ENCODE peak calls at places on chromosomes 16 and 17, in ten cellular contexts. E is cardiac muscle cell; H is neural progenitor cell; W is tibial nerve; B is CD4-positive, alpha-beta T cell; A is CD4-positive, CD25-positive, alpha-beta regulatory T cell; D is heart right ventricle; Q is RWPE1; Z is tibial artery; V is AG04450. K is an unnamed sample.

GRCh38 chr17:61495161-61495857 is 43.1 kb downstream of the TBX4 start:
- DNase-seq in Z (no peak), W (no peak), V (no peak), A (no peak), D (no peak), E (peak; percentile 40), Q (peak; percentile 57), B (no peak), H (no peak), K (no peak)

GRCh38 chr16:64809876-64810629 is 311.8 kb downstream of the CDH11 start:
- DNase-seq in B (no peak), A (no peak), D (no peak), Z (no peak), Q (no peak), H (no peak), V (no peak), E (no peak), W (no peak), K (no peak)

GRCh38 chr17:79065105-79065670 is 9.4 kb upstream of the ENGASE start:
- DNase-seq in Q (no peak), V (no peak), D (no peak), H (peak; percentile 64), A (peak; percentile 42), Z (no peak), W (no peak), B (peak; percentile 49), E (peak; percentile 54), K (no peak)

GRCh38 chr16:4489030-4489429 is 12.8 kb downstream of the HMOX2 start:
- DNase-seq in W (no peak), V (peak; percentile 50), A (no peak), H (no peak), B (no peak), Q (peak; percentile 57), E (peak; percentile 85), D (no peak), Z (no peak), K (no peak)

GRCh38 chr16:21190599-21190998 is 20.8 kb downstream of the ZP2 start:
- DNase-seq in A (no peak), E (no peak), B (no peak), Z (no peak), Q (no peak), W (no peak), V (no peak), D (no peak), H (no peak), K (no peak)

GRCh38 chr16:340370-341091 is 12.0 kb downstream of the AXIN1 start:
- DNase-seq in W (no peak), Z (no peak), A (no peak), B (no peak), Q (no peak), H (peak; percentile 1), V (no peak), D (no peak), E (no peak), K (no peak)

GRCh38 chr17:74497471-74497870 is 31.0 kb downstream of the CD300A start:
- DNase-seq in D (no peak), E (no peak), A (no peak), Q (no peak), V (no peak), H (no peak), B (no peak), Z (peak; percentile 28), W (no peak), K (no peak)

GRCh38 chr16:49855280-49855821 is 561 bp downstream of the ZNF423 start:
- DNase-seq in D (peak; percentile 90), W (peak; percentile 70), Q (peak; percentile 38), E (peak; percentile 94), A (peak; percentile 31), B (peak; percentile 38), H (peak; percentile 96), V (peak; percentile 4), Z (peak; percentile 95), K (no peak)

GRCh38 chr17:45261577-45262515 is at the start of gene SPATA32:
- DNase-seq in H (peak; percentile 83), E (peak; percentile 43), Z (peak; percentile 74), W (no peak), V (no peak), Q (no peak), B (peak; percentile 57), A (peak; percentile 41), D (peak; percentile 56), K (no peak)

GRCh38 chr17:17924857-17925250 is 47.3 kb downstream of the TOM1L2 start:
- DNase-seq in H (no peak), B (no peak), D (no peak), E (no peak), V (no peak), W (no peak), Q (no peak), Z (no peak), A (no peak), K (no peak)

GRCh38 chr17:27349540-27350021 is 55.7 kb downstream of the WSB1 start:
- DNase-seq in A (no peak), V (no peak), E (no peak), Z (no peak), W (no peak), B (no peak), D (no peak), Q (no peak), H (no peak), K (no peak)
- H3K27ac ChIP-seq in A (no peak overlapping the region), V (no peak overlapping the region), E (no peak overlapping the region), Z (peak overlapping the region; percentile 88), W (peak overlapping the region; percentile 65), B (no peak overlapping the region), D (peak overlapping the region; percentile 88), Q (peak overlapping the region; percentile 33), H (no peak overlapping the region), K (peak overlapping the region; percentile 27)

DNA sequence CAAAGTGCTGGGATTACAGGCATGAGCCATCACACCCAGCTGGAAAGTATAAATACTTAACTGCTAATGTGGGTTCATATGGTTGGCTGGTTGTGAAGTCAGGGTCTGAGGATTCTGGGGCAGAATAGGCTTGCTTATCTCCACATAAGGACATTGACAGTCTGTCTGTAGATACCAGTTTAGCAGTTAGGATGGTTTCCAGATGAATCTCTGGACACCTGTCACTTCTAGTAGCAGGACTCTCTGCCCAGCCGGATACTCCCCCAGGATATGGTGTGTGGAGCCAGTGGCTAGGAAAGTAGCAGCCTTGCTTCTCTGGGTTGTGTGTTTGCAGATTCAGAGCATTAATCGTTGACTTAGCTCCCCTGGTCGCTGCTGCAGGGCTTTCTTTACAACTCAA is 45.1 kb downstream of the CLEC16A start:
- DNase-seq in V (no peak), Z (no peak), A (no peak), H (no peak), D (no peak), B (no peak), Q (no peak), W (no peak), E (no peak), K (no peak)
- H3K27ac ChIP-seq in V (no peak overlapping the region), Z (no peak overlapping the region), A (no peak overlapping the region), H (no peak overlapping the region), D (no peak overlapping the region), B (no peak overlapping the region), Q (no peak overlapping the region), W (no peak overlapping the region), E (peak overlapping the region; percentile 19), K (no peak overlapping the region)

GRCh38 chr17:82124101-82124500 is 26.1 kb upstream of the FASN start:
- DNase-seq in D (no peak), A (no peak), Q (no peak), V (no peak), H (no peak), Z (no peak), W (no peak), B (no peak), E (no peak), K (no peak)

GRCh38 chr17:82121246-82121645 is 23.2 kb upstream of the FASN start:
- DNase-seq in E (no peak), W (no peak), Z (no peak), A (no peak), V (no peak), B (no peak), D (no peak), H (no peak), Q (no peak), K (no peak)

GRCh38 chr17:82118815-82119380 is 20.9 kb upstream of the FASN start:
- DNase-seq in W (no peak), Q (no peak), A (no peak), V (no peak), Z (no peak), B (no peak), H (peak; percentile 77), D (no peak), E (peak; percentile 86), K (no peak)

GRCh38 chr17:82120148-82120547 is 22.1 kb upstream of the FASN start:
- DNase-seq in D (no peak), Q (no peak), V (no peak), E (no peak), H (no peak), A (no peak), Z (no peak), W (no peak), B (no peak), K (no peak)

GRCh38 chr17:82121660-82122629 is 23.9 kb upstream of the FASN start:
- DNase-seq in D (no peak), Z (no peak), H (no peak), W (no peak), Q (no peak), V (no peak), E (no peak), B (no peak), A (no peak), K (no peak)
- H3K27ac ChIP-seq in D (no peak overlapping the region), Z (no peak overlapping the region), H (no peak overlapping the region), W (no peak overlapping the region), Q (peak overlapping the region; percentile 22), V (no peak overlapping the region), E (peak overlapping the region; percentile 87), B (no peak overlapping the region), A (no peak overlapping the region), K (no peak overlapping the region)

GRCh38 chr17:65277576-65277975 is 140.4 kb downstream of the RGS9 start:
- DNase-seq in Q (no peak), W (no peak), Z (no peak), D (no peak), A (no peak), B (no peak), V (no peak), H (no peak), E (peak; percentile 47), K (no peak)
- H3K27ac ChIP-seq in Q (no peak overlapping the region), W (no peak overlapping the region), Z (no peak overlapping the region), D (no peak overlapping the region), A (no peak overlapping the region), B (no peak overlapping the region), V (peak overlapping the region; percentile 39), H (no peak overlapping the region), E (no peak overlapping the region), K (no peak overlapping the region)

GRCh38 chr16:27473101-27473900 is 71.3 kb downstream of the IL21R start:
- DNase-seq in D (no peak), E (no peak), V (no peak), A (no peak), W (no peak), Z (no peak), H (no peak), B (no peak), Q (no peak), K (no peak)
- H3K27ac ChIP-seq in D (no peak overlapping the region), E (no peak overlapping the region), V (no peak overlapping the region), A (no peak overlapping the region), W (no peak overlapping the region), Z (no peak overlapping the region), H (no peak overlapping the region), B (no peak overlapping the region), Q (no peak overlapping the region), K (no peak overlapping the region)